ENCODE peak calls at places on chromosome 5, in six cellular contexts. F is GM06990, W is ovary, Z is prostate gland, E is nephron progenitor cell, J is Calu3. X is an unnamed sample.

GRCh38 chr5:135153661-135154060 is 119.6 kb upstream of the PITX1 start:
- DNase-seq in F (no peak), W (no peak), Z (no peak), E (no peak), J (no peak), X (no peak)

GRCh38 chr5:57117601-57118000 is 56.3 kb upstream of the GPBP1 start:
- DNase-seq in F (no peak), W (no peak), Z (no peak), E (no peak), J (no peak), X (no peak)

GRCh38 chr5:143557061-143557818 is 153.8 kb upstream of the NR3C1 start:
- DNase-seq in F (peak), W (no peak), Z (no peak), E (peak), J (no peak), X (peak)

GRCh38 chr5:136001531-136001930 is 27.3 kb upstream of the TGFBI start:
- DNase-seq in F (no peak), W (no peak), Z (no peak), E (no peak), J (peak), X (no peak)

GRCh38 chr5:145925353-145925752 is 11.0 kb upstream of the SH3RF2 start:
- DNase-seq in F (no peak), W (no peak), Z (no peak), E (no peak), J (no peak), X (no peak)

GRCh38 chr5:143229896-143230675 is 173.4 kb downstream of the NR3C1 start:
- DNase-seq in F (peak), W (no peak), Z (no peak), E (no peak), J (peak), X (peak)

GRCh38 chr5:180358694-180359093 is 5.6 kb upstream of the GFPT2 start:
- DNase-seq in F (no peak), W (no peak), Z (no peak), E (no peak), J (no peak), X (no peak)

GRCh38 chr5:72248352-72249032 is 71.5 kb downstream of the MRPS27 start:
- DNase-seq in F (no peak), W (peak), Z (peak), E (no peak), J (no peak), X (no peak)

GRCh38 chr5:72512179-72512860 is 5.1 kb upstream of the ZNF366 start:
- DNase-seq in F (no peak), W (no peak), Z (no peak), E (no peak), J (no peak), X (no peak)

GRCh38 chr5:8650197-8650596 is 781.2 kb downstream of the MTRR start:
- DNase-seq in F (no peak), W (no peak), Z (no peak), E (no peak), J (no peak), X (no peak)

GRCh38 chr5:9156282-9156681 is 389.6 kb downstream of the SEMA5A start:
- DNase-seq in F (peak), W (no peak), Z (no peak), E (peak), J (peak), X (peak)

GRCh38 chr5:176700239-176700847 is 53.1 kb downstream of the TSPAN17 start:
- DNase-seq in F (no peak), W (no peak), Z (no peak), E (peak), J (peak), X (no peak)

GRCh38 chr5:135635471-135635870 is 56.7 kb upstream of the CXCL14 start:
- DNase-seq in F (no peak), W (no peak), Z (no peak), E (no peak), J (no peak), X (no peak)

GRCh38 chr5:37495668-37496067 is 116.5 kb downstream of the WDR70 start:
- DNase-seq in F (no peak), W (no peak), Z (no peak), E (no peak), J (no peak), X (no peak)

GRCh38 chr5:139855946-139856540 is 60.4 kb downstream of the PSD2 start:
- DNase-seq in F (no peak), W (peak), Z (no peak), E (no peak), J (no peak), X (no peak)
- TF ChIP-seq CTCF in F (no peak), W (no peak), Z (no peak), E (no peak), J (no peak), X (no peak)

DNA sequence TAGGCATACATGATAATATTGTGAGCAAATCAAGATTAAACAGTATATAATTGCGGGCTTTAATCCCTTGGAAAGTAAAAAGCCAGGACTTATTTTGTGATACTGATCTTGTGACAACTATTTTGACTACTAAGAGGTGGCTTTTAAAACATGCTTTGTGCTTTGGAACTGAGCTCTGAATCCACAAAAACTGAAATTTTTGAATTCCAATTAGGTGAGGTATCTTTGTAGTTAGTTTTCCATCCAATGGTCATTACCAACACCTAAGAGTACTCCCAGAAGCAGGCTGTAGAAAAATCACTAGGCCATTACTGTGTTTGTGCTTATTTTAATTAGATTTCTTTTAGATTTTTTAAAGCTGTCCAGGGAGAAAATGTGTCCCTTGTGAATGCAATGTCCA is 559.5 kb upstream of the WWC1 start:
- DNase-seq in F (no peak), W (no peak), Z (no peak), E (no peak), J (no peak), X (no peak)
- TF ChIP-seq CTCF in F (no peak), W (no peak), Z (no peak), E (no peak), J (no peak), X (no peak)

GRCh38 chr5:62342476-62342837 is 36.5 kb downstream of the KIF2A start:
- DNase-seq in F (no peak), W (no peak), Z (no peak), E (no peak), J (no peak), X (no peak)

GRCh38 chr5:62341783-62342475 is 35.9 kb downstream of the KIF2A start:
- DNase-seq in F (no peak), W (no peak), Z (no peak), E (no peak), J (no peak), X (peak)

GRCh38 chr5:62343428-62343827 is 37.4 kb downstream of the KIF2A start:
- DNase-seq in F (no peak), W (no peak), Z (no peak), E (no peak), J (no peak), X (no peak)

GRCh38 chr5:62340979-62341378 is 35.0 kb downstream of the KIF2A start:
- DNase-seq in F (no peak), W (no peak), Z (no peak), E (no peak), J (no peak), X (no peak)

DNA sequence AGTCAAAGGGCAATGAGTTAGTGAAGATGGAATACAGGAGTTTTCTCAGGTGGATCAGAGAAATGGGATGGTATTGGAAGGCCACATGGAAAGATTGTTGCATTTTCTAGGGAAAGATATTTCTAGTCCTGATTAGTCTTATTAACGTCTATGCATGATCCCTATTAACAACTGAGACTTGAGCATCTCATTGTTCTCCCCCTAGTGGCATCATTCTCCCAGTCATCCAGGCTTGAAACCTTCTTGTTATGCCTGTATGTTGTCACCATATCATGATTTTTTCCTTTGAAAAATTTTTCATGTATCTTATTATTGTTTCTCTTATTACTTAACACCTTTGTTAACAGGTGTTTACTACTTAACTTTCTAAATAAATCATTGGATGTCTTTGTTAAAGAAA is 34.4 kb downstream of the KIF2A start:
- DNase-seq in F (no peak), W (no peak), Z (no peak), E (no peak), J (no peak), X (no peak)
- TF ChIP-seq CTCF in F (peak), W (no peak), Z (no peak), E (no peak), J (no peak), X (no peak)

DNA sequence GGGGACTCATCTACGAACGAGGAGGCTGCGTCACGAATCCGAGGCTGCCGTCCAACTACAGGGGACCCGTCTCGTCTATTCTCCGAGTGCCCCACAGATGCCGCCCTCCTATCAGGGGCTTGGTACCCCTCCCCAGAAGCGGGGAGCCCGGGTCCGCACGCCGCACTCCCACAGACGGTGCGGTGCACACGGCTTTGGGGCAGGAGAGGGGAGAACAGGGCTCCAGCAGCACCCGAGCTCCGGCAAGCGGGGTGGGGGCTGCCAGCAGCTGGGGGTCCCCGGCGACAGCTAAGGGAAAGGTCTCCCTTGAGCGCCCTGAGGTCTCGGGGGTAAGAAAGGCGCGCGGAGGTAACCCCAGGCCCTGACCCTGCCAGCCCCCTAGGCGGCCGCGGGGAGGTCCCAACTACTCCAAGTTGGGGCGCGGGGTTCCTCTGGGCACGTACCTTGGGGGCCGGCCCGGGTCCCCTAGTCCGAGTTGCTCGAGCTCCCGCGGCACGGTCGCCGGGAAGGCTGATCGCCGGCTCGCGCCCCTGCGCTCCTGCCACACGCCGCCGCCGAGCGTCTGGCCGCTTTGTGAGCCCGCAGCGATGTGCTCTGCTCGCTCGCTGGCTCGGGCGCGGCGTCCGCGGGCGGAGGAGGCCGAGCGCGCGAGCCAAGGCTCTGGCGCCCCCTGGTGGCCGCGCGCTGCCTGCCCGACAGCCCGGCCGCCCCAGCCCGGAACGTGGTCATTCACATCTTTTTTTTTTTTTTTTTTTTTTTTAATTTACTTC is at the start of gene SPOCK1:
- DNase-seq in F (peak), W (no peak), Z (peak), E (peak), J (peak), X (peak)
- TF ChIP-seq CTCF in F (peak), W (no peak), Z (peak), E (peak), J (peak), X (peak)

DNA sequence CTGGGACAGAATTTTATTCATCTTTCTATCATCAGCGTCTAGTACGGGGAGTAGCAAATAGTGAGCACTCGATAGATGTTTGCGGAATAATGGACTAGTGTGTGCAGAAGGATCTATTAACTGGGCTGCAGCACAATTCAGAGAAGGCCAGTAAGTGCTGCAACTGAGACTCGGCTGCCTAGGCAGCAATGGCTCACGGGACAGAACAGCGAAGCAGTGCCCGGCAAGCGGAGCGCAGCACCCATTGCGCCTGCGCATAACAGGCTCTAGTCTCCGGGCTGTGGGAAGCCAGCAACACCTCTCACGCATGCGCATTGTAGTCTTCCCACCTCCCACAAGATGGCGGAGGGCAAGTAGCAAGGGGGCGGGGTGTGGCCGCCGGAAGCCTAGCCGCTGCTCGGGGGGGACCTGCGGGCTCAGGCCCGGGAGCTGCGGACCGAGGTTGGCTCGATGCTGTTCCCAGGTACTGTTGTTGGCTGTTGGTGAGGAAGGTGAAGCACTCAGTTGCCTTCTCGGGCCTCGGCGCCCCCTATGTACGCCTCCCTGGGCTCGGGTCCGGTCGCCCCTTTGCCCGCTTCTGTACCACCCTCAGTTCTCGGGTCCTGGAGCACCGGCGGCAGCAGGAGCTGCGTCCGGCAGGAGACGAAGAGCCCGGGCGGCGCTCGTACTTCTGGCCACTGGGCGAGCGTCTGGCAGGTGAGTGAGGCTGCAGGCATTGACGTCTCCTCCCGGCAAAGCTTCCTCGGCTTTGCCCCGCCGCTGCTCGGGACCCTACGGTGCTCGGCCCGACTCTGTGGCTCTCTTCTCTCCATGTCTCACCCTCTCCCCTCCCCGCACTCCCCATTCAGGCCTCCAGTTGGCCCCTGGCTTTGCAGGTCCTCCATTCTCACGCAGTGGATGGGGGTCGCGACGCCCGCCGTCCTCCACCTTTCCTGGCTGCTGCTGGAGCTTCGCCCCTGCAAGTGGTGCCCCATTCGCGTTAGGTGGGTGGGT is 30.2 kb upstream of the APC start:
- DNase-seq in F (peak), W (peak), Z (peak), E (peak), J (peak), X (peak)
- TF ChIP-seq CTCF in F (peak), W (no peak), Z (no peak), E (no peak), J (no peak), X (no peak)